ENCODE peak calls at places on chromosomes 5 and 9, in four cellular contexts. Y is H9, K is OCI-M1, U is breast epithelium. T is an unnamed sample.

GRCh38 chr9:95005276-95006141 is 279.0 kb downstream of the AOPEP start:
- DNase-seq in Y (no peak), K (no peak), U (no peak), T (no peak)

GRCh38 chr9:136437430-136437829 is 2.2 kb downstream of the INPP5E start:
- DNase-seq in Y (no peak), K (no peak), U (no peak), T (peak)

GRCh38 chr5:7894860-7895259 is 25.9 kb downstream of the MTRR start:
- DNase-seq in Y (no peak), K (no peak), U (no peak), T (no peak)

GRCh38 chr5:99807346-99807745 is 727.8 kb upstream of the FAM174A start:
- DNase-seq in Y (no peak), K (no peak), U (no peak), T (no peak)

GRCh38 chr9:94056442-94056974 is 27.8 kb upstream of the PTPDC1 start:
- DNase-seq in Y (no peak), K (no peak), U (no peak), T (peak)

GRCh38 chr9:8728910-8729309 is 929.3 kb upstream of the DMAC1 start:
- DNase-seq in Y (no peak), K (no peak), U (no peak), T (no peak)

GRCh38 chr9:1875921-1876448 is 139.2 kb upstream of the SMARCA2 start:
- DNase-seq in Y (no peak), K (no peak), U (no peak), T (no peak)

GRCh38 chr5:126594077-126594476 is 942 bp downstream of the ALDH7A1 start:
- DNase-seq in Y (no peak), K (no peak), U (peak), T (no peak)

GRCh38 chr5:142385194-142385593 is 60.4 kb upstream of the SPRY4 start:
- DNase-seq in Y (no peak), K (no peak), U (no peak), T (no peak)

GRCh38 chr5:163503106-163504090 is 2.0 kb upstream of the MAT2B start:
- DNase-seq in Y (peak), K (peak), U (peak), T (peak)

GRCh38 chr5:14036514-14036913 is 92.0 kb upstream of the DNAH5 start:
- DNase-seq in Y (peak), K (no peak), U (no peak), T (no peak)

GRCh38 chr9:137178939-137179630 is 7.2 kb upstream of the TMEM210 start:
- DNase-seq in Y (no peak), K (no peak), U (no peak), T (no peak)

GRCh38 chr9:97406620-97407177 is 5.2 kb upstream of the TDRD7 start:
- DNase-seq in Y (no peak), K (no peak), U (no peak), T (no peak)

GRCh38 chr9:70475211-70475610 is 60.8 kb upstream of the KLF9 start:
- DNase-seq in Y (no peak), K (no peak), U (peak), T (no peak)

GRCh38 chr5:142491260-142491659 is 166.4 kb upstream of the SPRY4 start:
- DNase-seq in Y (no peak), K (no peak), U (no peak), T (no peak)

GRCh38 chr5:172141949-172142319 is 46.1 kb downstream of the STK10 start:
- DNase-seq in Y (no peak), K (no peak), U (no peak), T (no peak)

GRCh38 chr5:67178085-67178484 is 18.5 kb downstream of the CD180 start:
- DNase-seq in Y (no peak), K (no peak), U (no peak), T (no peak)

GRCh38 chr9:124721109-124721850 is 49.8 kb downstream of the NR6A1 start:
- DNase-seq in Y (no peak), K (peak), U (no peak), T (no peak)

GRCh38 chr5:146368137-146368536 is 29.5 kb downstream of the POU4F3 start:
- DNase-seq in Y (no peak), K (peak), U (no peak), T (no peak)

GRCh38 chr9:136975624-136976023 is 1.7 kb upstream of the PTGDS start:
- DNase-seq in Y (peak), K (peak), U (no peak), T (no peak)

GRCh38 chr9:131986576-131986975 is 93.1 kb downstream of the MED27 start:
- DNase-seq in Y (no peak), K (no peak), U (no peak), T (no peak)

GRCh38 chr5:15995206-15996052 is 184.2 kb downstream of the MARCHF11 start:
- DNase-seq in Y (no peak), K (peak), U (no peak), T (no peak)

GRCh38 chr9:118446962-118447490 is 742.8 kb downstream of the TLR4 start:
- DNase-seq in Y (no peak), K (no peak), U (no peak), T (no peak)

GRCh38 chr5:168291961-168292782 is 727 bp downstream of the WWC1 start:
- DNase-seq in Y (peak), K (no peak), U (peak), T (no peak)